ENCODE peak calls at places on chromosomes 7 and 10, in eight cellular contexts. P is posterior cingulate gyrus; Q is activated B cell treated with CpG ODN at 0.5 μM for 24 hours; R is activated CD4-positive, alpha-beta T cell treated with anti-CD3 and anti-CD28 coated beads for 48 hours; G is NCI-H1092; Y is M059J; X is activated naive CD4-positive, alpha-beta T cell treated with Interleukin-2 at 50 U/mL for 16 hours; S is GM04504. Z is an unnamed sample.

GRCh38 chr10:121851791-121852190 is 76.0 kb downstream of the ATE1 start:
- DNase-seq in P (no peak), Q (no peak), R (no peak), G (no peak), Y (no peak), X (no peak), S (no peak), Z (no peak)

GRCh38 chr7:90271753-90272152 is 26.8 kb downstream of the CFAP69 start:
- DNase-seq in P (no peak), Q (no peak), R (no peak), G (no peak), Y (peak), X (no peak), S (peak), Z (no peak)

GRCh38 chr10:95178266-95178665 is 15.8 kb upstream of the ACSM6 start:
- DNase-seq in P (no peak), Q (no peak), R (no peak), G (no peak), Y (no peak), X (no peak), S (no peak), Z (no peak)

GRCh38 chr7:134254311-134254710 is 62.4 kb downstream of the SLC35B4 start:
- DNase-seq in P (no peak), Q (no peak), R (no peak), G (no peak), Y (peak), X (no peak), S (no peak), Z (no peak)

GRCh38 chr10:121516483-121516882 is 81.8 kb downstream of the FGFR2 start:
- DNase-seq in P (no peak), Q (no peak), R (no peak), G (no peak), Y (no peak), X (no peak), S (no peak), Z (no peak)

GRCh38 chr7:77575187-77575586 is 38.1 kb downstream of the PTPN12 start:
- DNase-seq in P (no peak), Q (no peak), R (no peak), G (no peak), Y (no peak), X (no peak), S (no peak), Z (no peak)

GRCh38 chr10:26755443-26755903 is 58.0 kb downstream of the PDSS1 start:
- DNase-seq in P (no peak), Q (no peak), R (no peak), G (no peak), Y (peak), X (no peak), S (no peak), Z (no peak)

GRCh38 chr7:36971515-36972139 is 247.3 kb upstream of the AOAH start:
- DNase-seq in P (no peak), Q (no peak), R (no peak), G (peak), Y (no peak), X (no peak), S (no peak), Z (no peak)

GRCh38 chr7:1725199-1725701 is 55.2 kb downstream of the ELFN1 start:
- DNase-seq in P (no peak), Q (no peak), R (no peak), G (peak), Y (no peak), X (no peak), S (peak), Z (peak)

GRCh38 chr10:93899109-93899508 is 5.3 kb downstream of the SLC35G1 start:
- DNase-seq in P (no peak), Q (no peak), R (no peak), G (no peak), Y (no peak), X (no peak), S (no peak), Z (no peak)

GRCh38 chr10:59143550-59143949 is 32.9 kb upstream of the PHYHIPL start:
- DNase-seq in P (no peak), Q (no peak), R (no peak), G (no peak), Y (no peak), X (no peak), S (no peak), Z (no peak)

Z was measured in upper lobe of left lung.